ENCODE peak calls at places on chromosomes 5 and 9, in eight cellular contexts. C is adrenal gland; M is ovary; O is right cardiac atrium; H is CD8-positive, alpha-beta T cell; X is body of pancreas; R is GM23338; E is WERI-Rb-1. U is an unnamed sample. For H3K27me3, the result is how much of the 10 kb centered on the place peaks cover.

GRCh38 chr5:2739360-2740050 is 12.0 kb downstream of the IRX2 start:
- DNase-seq in C (no peak), M (no peak), O (no peak), H (peak), X (no peak), R (peak), E (peak), U (no peak)

GRCh38 chr5:88984040-88984439 is 101.1 kb upstream of the MEF2C start:
- DNase-seq in C (no peak), M (no peak), O (no peak), H (no peak), X (no peak), R (no peak), E (no peak), U (no peak)

GRCh38 chr5:5422819-5423515 is 490 bp downstream of the ICE1 start:
- DNase-seq in C (peak), M (no peak), O (peak), H (no peak), X (no peak), R (peak), E (no peak), U (no peak)

GRCh38 chr5:157303667-157304327 is 37.9 kb downstream of the CYFIP2 start:
- DNase-seq in C (no peak), M (no peak), O (peak), H (peak), X (peak), R (peak), E (peak), U (no peak)

GRCh38 chr9:137975936-137976565 is 98.5 kb downstream of the CACNA1B start:
- DNase-seq in C (no peak), M (no peak), O (peak), H (no peak), X (no peak), R (no peak), E (no peak), U (peak)

GRCh38 chr5:112965733-112966306 is 10.8 kb upstream of the DCP2 start:
- DNase-seq in C (no peak), M (no peak), O (no peak), H (no peak), X (no peak), R (no peak), E (no peak), U (no peak)

GRCh38 chr5:154273028-154273617 is 82.6 kb downstream of the GALNT10 start:
- DNase-seq in C (no peak), M (peak), O (peak), H (no peak), X (peak), R (no peak), E (no peak), U (no peak)

GRCh38 chr5:91271999-91272398 is 111.1 kb downstream of the ARRDC3 start:
- DNase-seq in C (no peak), M (no peak), O (no peak), H (no peak), X (no peak), R (no peak), E (no peak), U (no peak)

GRCh38 chr9:132114102-132114707 is 34.5 kb upstream of the MED27 start:
- DNase-seq in C (peak), M (peak), O (peak), H (peak), X (peak), R (peak), E (no peak), U (peak)

GRCh38 chr9:34957492-34958410 is at the start of gene PHF24:
- DNase-seq in C (peak), M (peak), O (peak), H (no peak), X (peak), R (peak), E (peak), U (peak)

GRCh38 chr5:150217041-150217440 is 27.2 kb downstream of the SLC6A7 start:
- DNase-seq in C (no peak), M (no peak), O (no peak), H (no peak), X (peak), R (no peak), E (no peak), U (peak)

GRCh38 chr9:71136696-71137095 is 15.3 kb upstream of the TRPM3 start:
- DNase-seq in C (no peak), M (no peak), O (no peak), H (no peak), X (no peak), R (no peak), E (no peak), U (no peak)

GRCh38 chr5:171309276-171309525 is 153 bp downstream of the TLX3 start:
- DNase-seq in C (no peak), M (no peak), O (no peak), H (no peak), X (no peak), R (no peak), E (no peak), U (no peak)
- H3K27me3 ChIP-seq in C (half or more), M (under half), O (under half), H (under half), X (under half), R (half or more), E (half or more), U (half or more)

GRCh38 chr5:99033014-99033931 is 104.5 kb upstream of the CHD1 start:
- DNase-seq in C (no peak), M (no peak), O (no peak), H (no peak), X (no peak), R (no peak), E (no peak), U (no peak)
- H3K27ac ChIP-seq in C (no peak), M (peak), O (peak), H (peak), X (peak), R (no peak), E (no peak), U (peak)

GRCh38 chr5:31936699-31937098 is 237.4 kb downstream of the GOLPH3 start:
- DNase-seq in C (no peak), M (no peak), O (no peak), H (no peak), X (no peak), R (no peak), E (no peak), U (no peak)

GRCh38 chr5:31937703-31938102 is 236.4 kb downstream of the GOLPH3 start:
- DNase-seq in C (no peak), M (no peak), O (no peak), H (no peak), X (no peak), R (no peak), E (no peak), U (no peak)

GRCh38 chr5:31941356-31941755 is 232.8 kb downstream of the GOLPH3 start:
- DNase-seq in C (no peak), M (no peak), O (no peak), H (no peak), X (no peak), R (no peak), E (no peak), U (no peak)

GRCh38 chr5:31937226-31937625 is 236.9 kb downstream of the GOLPH3 start:
- DNase-seq in C (no peak), M (peak), O (no peak), H (no peak), X (no peak), R (no peak), E (no peak), U (no peak)

GRCh38 chr5:31939151-31939550 is 235.0 kb downstream of the GOLPH3 start:
- DNase-seq in C (no peak), M (no peak), O (no peak), H (no peak), X (no peak), R (no peak), E (no peak), U (no peak)
- H3K27me3 ChIP-seq in C (under half), M (under half), O (under half), H (under half), X (under half), R (under half), E (under half), U (under half)

DNA sequence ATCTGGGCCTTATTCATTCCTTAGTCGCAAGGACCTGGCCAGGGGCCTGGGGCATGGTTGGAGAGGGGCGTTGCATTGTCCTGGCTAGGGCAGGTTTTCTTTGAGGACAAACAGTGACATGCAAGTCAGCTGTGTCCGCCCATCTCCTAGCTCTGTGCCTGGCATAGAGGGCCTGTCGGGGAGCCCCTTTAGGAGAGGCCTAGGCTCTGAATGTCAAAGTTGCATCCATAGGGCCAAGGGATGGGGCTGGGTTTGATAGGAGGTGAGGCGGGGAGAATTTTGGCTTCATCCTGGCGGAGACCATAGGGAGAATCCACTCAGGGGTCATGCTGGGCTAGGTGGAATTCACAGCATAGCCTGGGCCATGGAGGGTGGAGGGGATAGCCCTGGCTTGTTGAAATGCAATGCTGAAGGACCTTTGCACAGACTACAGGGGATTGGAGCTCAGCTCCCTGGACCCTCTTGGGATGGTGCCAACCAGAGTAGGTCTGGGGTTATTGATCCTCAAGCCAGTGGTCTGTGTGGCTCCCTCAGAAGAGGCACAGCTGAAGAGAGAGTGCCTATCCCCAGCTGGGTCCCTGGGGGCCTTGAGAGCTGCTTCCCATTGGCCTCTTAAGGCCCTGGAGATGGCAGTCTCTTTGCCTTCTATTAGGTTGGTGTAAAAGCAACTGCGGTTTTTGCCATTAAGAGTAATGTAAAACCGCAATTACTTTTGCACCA is 104.0 kb downstream of the RGS3 start:
- DNase-seq in C (no peak), M (no peak), O (peak), H (no peak), X (peak), R (no peak), E (no peak), U (no peak)
- H3K27ac ChIP-seq in C (no peak), M (no peak), O (no peak), H (no peak), X (peak), R (no peak), E (no peak), U (no peak)

GRCh38 chr5:37834542-37835399 is 5.1 kb downstream of the GDNF start:
- DNase-seq in C (no peak), M (peak), O (no peak), H (no peak), X (no peak), R (peak), E (no peak), U (no peak)

GRCh38 chr5:37833990-37834389 is 5.9 kb downstream of the GDNF start:
- DNase-seq in C (no peak), M (no peak), O (no peak), H (no peak), X (no peak), R (no peak), E (no peak), U (no peak)

GRCh38 chr5:37825334-37825915 is 14.4 kb downstream of the GDNF start:
- DNase-seq in C (no peak), M (no peak), O (no peak), H (no peak), X (no peak), R (peak), E (no peak), U (no peak)

GRCh38 chr5:37831821-37832524 is 7.9 kb downstream of the GDNF start:
- DNase-seq in C (no peak), M (no peak), O (no peak), H (no peak), X (no peak), R (no peak), E (no peak), U (no peak)

DNA sequence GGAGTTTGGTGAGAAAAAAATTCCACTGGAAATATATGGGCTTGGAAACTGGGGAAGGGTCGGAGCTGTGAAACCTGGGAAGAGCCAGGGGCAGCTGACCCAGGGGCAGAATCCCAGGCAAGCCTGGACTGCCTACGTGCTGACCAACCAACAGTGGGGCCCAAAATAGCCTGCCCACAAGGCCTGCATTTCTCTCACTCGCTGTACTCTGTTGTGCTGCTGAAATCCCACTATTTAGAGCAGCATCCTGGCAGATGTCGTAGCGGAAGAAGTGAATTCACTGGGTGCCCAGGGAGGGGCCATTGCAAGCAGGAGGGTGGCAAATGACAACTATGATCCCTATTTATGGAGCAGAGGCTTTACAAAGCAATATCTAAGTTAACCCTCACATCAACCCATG is 9.5 kb downstream of the GDNF start:
- DNase-seq in C (no peak), M (no peak), O (no peak), H (no peak), X (no peak), R (no peak), E (no peak), U (no peak)
- H3K27me3 ChIP-seq in C (under half), M (under half), O (under half), H (under half), X (under half), R (under half), E (under half), U (under half)

U was measured in Peyer's patch.